ENCODE peak calls at places on chromosomes 2 and 18, in eight cellular contexts. One of them, this sample, is unnamed. For H3K27me3 and H3K9me3, the result is how much of the 10 kb centered on the place peaks cover.

GRCh38 chr2:225556461-225556860 is 157.0 kb downstream of the NYAP2 start:
- DNase-seq in lung: no peak
- DNase-seq in adrenal gland: no peak
- DNase-seq in ovary: no peak
- DNase-seq in body of pancreas: no peak
- DNase-seq in NT2/D1: no peak
- DNase-seq in colonic mucosa: no peak
- DNase-seq in IMR-90: no peak
- DNase-seq in this sample: no peak

GRCh38 chr2:145874466-145874865 is 1354.5 kb upstream of the ZEB2 start:
- DNase-seq in body of pancreas: no peak
- DNase-seq in ovary: no peak
- DNase-seq in NT2/D1: no peak
- DNase-seq in colonic mucosa: no peak
- DNase-seq in adrenal gland: peak
- DNase-seq in lung: no peak
- DNase-seq in IMR-90: peak
- DNase-seq in this sample: peak

GRCh38 chr18:58051765-58052460 is 7.9 kb downstream of the NEDD4L start:
- DNase-seq in body of pancreas: no peak
- DNase-seq in IMR-90: peak
- DNase-seq in lung: no peak
- DNase-seq in adrenal gland: no peak
- DNase-seq in NT2/D1: no peak
- DNase-seq in colonic mucosa: no peak
- DNase-seq in ovary: no peak
- DNase-seq in this sample: peak

GRCh38 chr2:31268344-31268743 is 34.4 kb downstream of the EHD3 start:
- DNase-seq in ovary: no peak
- DNase-seq in IMR-90: no peak
- DNase-seq in adrenal gland: no peak
- DNase-seq in NT2/D1: no peak
- DNase-seq in lung: no peak
- DNase-seq in body of pancreas: no peak
- DNase-seq in colonic mucosa: no peak
- DNase-seq in this sample: no peak

GRCh38 chr2:211093743-211094303 is 537.4 kb downstream of the CPS1 start:
- DNase-seq in lung: no peak
- DNase-seq in NT2/D1: no peak
- DNase-seq in colonic mucosa: no peak
- DNase-seq in ovary: no peak
- DNase-seq in body of pancreas: peak
- DNase-seq in IMR-90: no peak
- DNase-seq in adrenal gland: no peak
- DNase-seq in this sample: no peak

GRCh38 chr2:135664623-135665068 is 77.0 kb upstream of the UBXN4 start:
- DNase-seq in ovary: no peak
- DNase-seq in body of pancreas: no peak
- DNase-seq in colonic mucosa: no peak
- DNase-seq in IMR-90: peak
- DNase-seq in NT2/D1: no peak
- DNase-seq in lung: no peak
- DNase-seq in adrenal gland: no peak
- DNase-seq in this sample: peak

GRCh38 chr2:45688479-45689298 is 37.2 kb downstream of the PRKCE start:
- DNase-seq in IMR-90: peak
- DNase-seq in ovary: no peak
- DNase-seq in adrenal gland: no peak
- DNase-seq in NT2/D1: no peak
- DNase-seq in lung: no peak
- DNase-seq in body of pancreas: no peak
- DNase-seq in colonic mucosa: no peak
- DNase-seq in this sample: peak

GRCh38 chr18:812673-813404 is 797 bp upstream of the YES1 start:
- DNase-seq in adrenal gland: peak
- DNase-seq in body of pancreas: peak
- DNase-seq in colonic mucosa: peak
- DNase-seq in IMR-90: peak
- DNase-seq in NT2/D1: no peak
- DNase-seq in ovary: peak
- DNase-seq in lung: peak
- DNase-seq in this sample: peak

GRCh38 chr18:58526425-58527115 is 102.3 kb downstream of the ALPK2 start:
- DNase-seq in IMR-90: no peak
- DNase-seq in ovary: no peak
- DNase-seq in NT2/D1: no peak
- DNase-seq in lung: no peak
- DNase-seq in adrenal gland: no peak
- DNase-seq in body of pancreas: no peak
- DNase-seq in colonic mucosa: no peak
- DNase-seq in this sample: no peak

GRCh38 chr2:117917223-117917917 is 96.5 kb downstream of the CCDC93 start:
- DNase-seq in body of pancreas: no peak
- DNase-seq in IMR-90: peak
- DNase-seq in colonic mucosa: no peak
- DNase-seq in adrenal gland: no peak
- DNase-seq in lung: no peak
- DNase-seq in NT2/D1: no peak
- DNase-seq in ovary: no peak
- DNase-seq in this sample: peak

GRCh38 chr18:27585602-27586173 is 400.6 kb upstream of the CHST9 start:
- DNase-seq in adrenal gland: no peak
- DNase-seq in IMR-90: no peak
- DNase-seq in ovary: no peak
- DNase-seq in NT2/D1: no peak
- DNase-seq in body of pancreas: peak
- DNase-seq in lung: no peak
- DNase-seq in colonic mucosa: peak
- DNase-seq in this sample: peak

GRCh38 chr18:46393230-46393629 is 263.8 kb downstream of the LOXHD1 start:
- DNase-seq in IMR-90: no peak
- DNase-seq in adrenal gland: no peak
- DNase-seq in NT2/D1: no peak
- DNase-seq in lung: no peak
- DNase-seq in body of pancreas: no peak
- DNase-seq in ovary: no peak
- DNase-seq in colonic mucosa: no peak
- DNase-seq in this sample: no peak

GRCh38 chr2:20061476-20061875 is 10.0 kb upstream of the LAPTM4A start:
- DNase-seq in lung: no peak
- DNase-seq in IMR-90: peak
- DNase-seq in body of pancreas: no peak
- DNase-seq in colonic mucosa: no peak
- DNase-seq in NT2/D1: no peak
- DNase-seq in adrenal gland: no peak
- DNase-seq in ovary: no peak
- DNase-seq in this sample: no peak
- H3K4me3 ChIP-seq in lung: no peak
- H3K4me3 ChIP-seq in IMR-90: no peak
- H3K4me3 ChIP-seq in body of pancreas: no peak
- H3K4me3 ChIP-seq in colonic mucosa: no peak
- H3K4me3 ChIP-seq in NT2/D1: no peak
- H3K4me3 ChIP-seq in adrenal gland: no peak
- H3K4me3 ChIP-seq in ovary: no peak
- H3K4me3 ChIP-seq in this sample: peak

DNA sequence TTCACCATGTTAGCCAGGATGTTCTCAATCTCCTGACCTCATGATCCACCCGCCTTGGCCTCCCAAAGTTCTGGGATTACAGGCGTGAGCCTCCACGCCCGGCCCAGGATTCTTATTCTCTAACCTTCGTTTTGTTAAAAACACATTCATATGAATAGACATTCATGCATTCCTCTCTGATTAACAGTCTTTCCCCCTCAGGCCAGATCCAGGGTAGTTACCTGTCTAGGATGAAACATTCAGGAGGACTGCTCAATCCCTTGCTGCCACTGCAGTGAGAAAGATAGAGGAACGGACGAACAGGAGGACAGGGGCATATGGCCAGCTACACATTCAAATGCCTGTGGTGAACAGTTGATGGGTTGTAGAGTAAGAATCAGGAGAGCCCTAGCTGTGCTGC is 39.6 kb upstream of the EPC2 start:
- DNase-seq in lung: no peak
- DNase-seq in colonic mucosa: no peak
- DNase-seq in IMR-90: no peak
- DNase-seq in NT2/D1: no peak
- DNase-seq in body of pancreas: no peak
- DNase-seq in ovary: no peak
- DNase-seq in adrenal gland: no peak
- DNase-seq in this sample: no peak
- H3K27me3 ChIP-seq in lung: under half
- H3K27me3 ChIP-seq in colonic mucosa: under half
- H3K27me3 ChIP-seq in IMR-90: under half
- H3K27me3 ChIP-seq in NT2/D1: under half
- H3K27me3 ChIP-seq in body of pancreas: under half
- H3K27me3 ChIP-seq in ovary: under half
- H3K27me3 ChIP-seq in adrenal gland: under half
- H3K27me3 ChIP-seq in this sample: under half

DNA sequence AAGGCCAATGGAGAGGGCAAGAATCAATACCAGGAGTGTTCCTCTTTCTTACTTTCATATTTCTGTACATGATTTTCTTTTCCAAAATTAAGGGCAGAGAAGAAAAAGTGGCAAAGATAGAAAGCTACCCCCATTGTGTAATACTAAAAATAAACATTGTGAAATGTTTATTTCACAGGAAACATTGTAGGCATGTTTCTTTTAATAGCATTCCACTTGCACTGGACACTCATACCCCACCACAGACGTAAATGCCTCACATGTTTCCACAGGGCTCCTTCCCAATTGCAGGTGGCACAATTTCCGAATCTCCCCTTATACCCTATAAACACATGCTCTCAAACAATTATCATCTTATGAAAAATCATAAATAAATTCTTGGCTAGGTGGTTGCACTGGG is 645.1 kb upstream of the SETBP1 start:
- DNase-seq in adrenal gland: no peak
- DNase-seq in IMR-90: no peak
- DNase-seq in NT2/D1: no peak
- DNase-seq in body of pancreas: no peak
- DNase-seq in colonic mucosa: no peak
- DNase-seq in lung: no peak
- DNase-seq in ovary: no peak
- DNase-seq in this sample: peak
- H3K9me3 ChIP-seq in adrenal gland: under half
- H3K9me3 ChIP-seq in IMR-90: under half
- H3K9me3 ChIP-seq in NT2/D1: under half
- H3K9me3 ChIP-seq in body of pancreas: under half
- H3K9me3 ChIP-seq in colonic mucosa: under half
- H3K9me3 ChIP-seq in lung: under half
- H3K9me3 ChIP-seq in ovary: under half
- H3K9me3 ChIP-seq in this sample: under half

GRCh38 chr2:156672569-156673270 is 236.5 kb downstream of the GPD2 start:
- DNase-seq in ovary: no peak
- DNase-seq in IMR-90: no peak
- DNase-seq in lung: no peak
- DNase-seq in body of pancreas: no peak
- DNase-seq in NT2/D1: no peak
- DNase-seq in colonic mucosa: no peak
- DNase-seq in adrenal gland: no peak
- DNase-seq in this sample: no peak
- H3K4me3 ChIP-seq in ovary: no peak
- H3K4me3 ChIP-seq in IMR-90: no peak
- H3K4me3 ChIP-seq in lung: no peak
- H3K4me3 ChIP-seq in body of pancreas: no peak
- H3K4me3 ChIP-seq in NT2/D1: no peak
- H3K4me3 ChIP-seq in colonic mucosa: no peak
- H3K4me3 ChIP-seq in adrenal gland: no peak
- H3K4me3 ChIP-seq in this sample: no peak

GRCh38 chr2:25201265-25201664 is 32.9 kb upstream of the POMC start:
- DNase-seq in lung: no peak
- DNase-seq in body of pancreas: no peak
- DNase-seq in IMR-90: no peak
- DNase-seq in adrenal gland: no peak
- DNase-seq in colonic mucosa: no peak
- DNase-seq in ovary: no peak
- DNase-seq in NT2/D1: no peak
- DNase-seq in this sample: no peak
- H3K27me3 ChIP-seq in lung: under half
- H3K27me3 ChIP-seq in body of pancreas: under half
- H3K27me3 ChIP-seq in IMR-90: under half
- H3K27me3 ChIP-seq in adrenal gland: under half
- H3K27me3 ChIP-seq in colonic mucosa: under half
- H3K27me3 ChIP-seq in ovary: under half
- H3K27me3 ChIP-seq in NT2/D1: under half
- H3K27me3 ChIP-seq in this sample: under half